ENCODE peak calls at places on chromosomes 13 and 19, in six cellular contexts. One of them, this sample, is unnamed. For H3K36me3 and H3K27me3, the result is how much of the 10 kb centered on the place peaks cover.

GRCh38 chr13:60148918-60149317 is 14.8 kb downstream of the DIAPH3 start:
- DNase-seq in uterus: no peak
- DNase-seq in ascending aorta: no peak
- DNase-seq in stomach: no peak
- DNase-seq in cardiac muscle cell: no peak
- DNase-seq in Peyer's patch: no peak
- DNase-seq in this sample: no peak

GRCh38 chr19:41746593-41747227 is 8.6 kb upstream of the CEACAM6 start:
- DNase-seq in uterus: no peak
- DNase-seq in cardiac muscle cell: peak
- DNase-seq in stomach: peak
- DNase-seq in Peyer's patch: peak
- DNase-seq in ascending aorta: no peak
- DNase-seq in this sample: no peak

GRCh38 chr13:108463365-108463764 is 166.0 kb upstream of the MYO16 start:
- DNase-seq in cardiac muscle cell: peak
- DNase-seq in uterus: no peak
- DNase-seq in ascending aorta: no peak
- DNase-seq in Peyer's patch: no peak
- DNase-seq in stomach: no peak
- DNase-seq in this sample: peak

GRCh38 chr13:112974676-112975075 is 5.7 kb downstream of the MCF2L start:
- DNase-seq in stomach: no peak
- DNase-seq in ascending aorta: no peak
- DNase-seq in cardiac muscle cell: no peak
- DNase-seq in Peyer's patch: no peak
- DNase-seq in uterus: no peak
- DNase-seq in this sample: no peak

GRCh38 chr13:67224148-67224846 is 5.8 kb downstream of the PCDH9 start:
- DNase-seq in Peyer's patch: peak
- DNase-seq in ascending aorta: peak
- DNase-seq in uterus: peak
- DNase-seq in cardiac muscle cell: peak
- DNase-seq in stomach: peak
- DNase-seq in this sample: no peak

GRCh38 chr13:113560645-113561416 is 23.7 kb upstream of the TFDP1 start:
- DNase-seq in Peyer's patch: no peak
- DNase-seq in uterus: peak
- DNase-seq in stomach: peak
- DNase-seq in cardiac muscle cell: no peak
- DNase-seq in ascending aorta: peak
- DNase-seq in this sample: no peak

GRCh38 chr19:57437931-57438330 is 2.8 kb downstream of the ZNF749 start:
- DNase-seq in uterus: no peak
- DNase-seq in stomach: no peak
- DNase-seq in cardiac muscle cell: no peak
- DNase-seq in Peyer's patch: no peak
- DNase-seq in ascending aorta: no peak
- DNase-seq in this sample: no peak

GRCh38 chr13:77868717-77869116 is 49.9 kb downstream of the EDNRB start:
- DNase-seq in cardiac muscle cell: no peak
- DNase-seq in ascending aorta: no peak
- DNase-seq in Peyer's patch: no peak
- DNase-seq in stomach: no peak
- DNase-seq in uterus: no peak
- DNase-seq in this sample: no peak

GRCh38 chr19:44303305-44303704 is 1.5 kb downstream of the ZNF235 start:
- DNase-seq in cardiac muscle cell: no peak
- DNase-seq in uterus: no peak
- DNase-seq in ascending aorta: no peak
- DNase-seq in stomach: no peak
- DNase-seq in Peyer's patch: no peak
- DNase-seq in this sample: no peak

GRCh38 chr19:1057185-1057857 is 9.6 kb upstream of the ARHGAP45 start:
- DNase-seq in uterus: no peak
- DNase-seq in cardiac muscle cell: peak
- DNase-seq in Peyer's patch: no peak
- DNase-seq in stomach: no peak
- DNase-seq in ascending aorta: no peak
- DNase-seq in this sample: no peak

GRCh38 chr19:47145639-47146486 is 15.2 kb downstream of the SAE1 start:
- DNase-seq in stomach: no peak
- DNase-seq in cardiac muscle cell: no peak
- DNase-seq in ascending aorta: no peak
- DNase-seq in uterus: no peak
- DNase-seq in Peyer's patch: no peak
- DNase-seq in this sample: no peak

GRCh38 chr19:38975214-38975860 is at the start of gene FBXO17:
- DNase-seq in cardiac muscle cell: peak
- DNase-seq in Peyer's patch: peak
- DNase-seq in ascending aorta: peak
- DNase-seq in uterus: peak
- DNase-seq in stomach: peak
- DNase-seq in this sample: no peak

GRCh38 chr13:110187501-110188161 is 119.3 kb downstream of the COL4A1 start:
- DNase-seq in uterus: no peak
- DNase-seq in stomach: no peak
- DNase-seq in Peyer's patch: no peak
- DNase-seq in ascending aorta: no peak
- DNase-seq in cardiac muscle cell: peak
- DNase-seq in this sample: no peak

GRCh38 chr13:110183925-110184324 is 123.0 kb downstream of the COL4A1 start:
- DNase-seq in cardiac muscle cell: no peak
- DNase-seq in Peyer's patch: no peak
- DNase-seq in stomach: no peak
- DNase-seq in uterus: no peak
- DNase-seq in ascending aorta: no peak
- DNase-seq in this sample: no peak

GRCh38 chr13:110182461-110182860 is 124.5 kb downstream of the COL4A1 start:
- DNase-seq in cardiac muscle cell: no peak
- DNase-seq in Peyer's patch: no peak
- DNase-seq in ascending aorta: no peak
- DNase-seq in stomach: no peak
- DNase-seq in uterus: no peak
- DNase-seq in this sample: no peak

GRCh38 chr13:110186221-110186838 is 120.6 kb downstream of the COL4A1 start:
- DNase-seq in Peyer's patch: no peak
- DNase-seq in cardiac muscle cell: no peak
- DNase-seq in ascending aorta: no peak
- DNase-seq in stomach: no peak
- DNase-seq in uterus: no peak
- DNase-seq in this sample: no peak

DNA sequence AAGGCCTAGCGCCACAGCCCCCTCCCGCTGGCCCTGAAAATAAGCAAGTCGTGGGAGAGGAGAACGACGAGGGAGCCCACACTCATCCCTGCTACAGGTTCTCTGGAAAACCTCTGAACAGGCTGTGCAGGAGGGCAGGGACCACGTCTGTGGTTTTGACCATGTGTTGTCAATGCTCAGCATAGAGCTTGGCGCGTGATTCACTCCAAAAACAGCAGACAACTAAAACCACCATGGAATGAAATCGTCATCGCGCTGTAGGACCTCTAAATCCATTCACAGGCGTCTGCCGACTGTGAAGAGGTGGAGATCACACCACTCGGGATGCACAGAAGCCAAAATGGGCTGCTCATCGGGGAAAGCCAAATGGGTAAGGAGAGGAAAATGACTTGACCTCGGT is 121.3 kb downstream of the COL4A1 start:
- DNase-seq in stomach: no peak
- DNase-seq in ascending aorta: no peak
- DNase-seq in uterus: no peak
- DNase-seq in cardiac muscle cell: no peak
- DNase-seq in Peyer's patch: no peak
- DNase-seq in this sample: no peak
- H3K36me3 ChIP-seq in stomach: under half
- H3K36me3 ChIP-seq in ascending aorta: half or more
- H3K36me3 ChIP-seq in uterus: under half
- H3K36me3 ChIP-seq in cardiac muscle cell: under half
- H3K36me3 ChIP-seq in Peyer's patch: under half
- H3K36me3 ChIP-seq in this sample: under half

GRCh38 chr19:13051581-13052165 is 51.0 kb downstream of the LYL1 start:
- DNase-seq in Peyer's patch: peak
- DNase-seq in stomach: peak
- DNase-seq in ascending aorta: peak
- DNase-seq in cardiac muscle cell: peak
- DNase-seq in uterus: peak
- DNase-seq in this sample: no peak
- TF ChIP-seq CTCF in Peyer's patch: no peak
- TF ChIP-seq CTCF in stomach: no peak
- TF ChIP-seq CTCF in ascending aorta: no peak
- TF ChIP-seq CTCF in cardiac muscle cell: no peak
- TF ChIP-seq CTCF in uterus: no peak
- TF ChIP-seq CTCF in this sample: no peak

DNA sequence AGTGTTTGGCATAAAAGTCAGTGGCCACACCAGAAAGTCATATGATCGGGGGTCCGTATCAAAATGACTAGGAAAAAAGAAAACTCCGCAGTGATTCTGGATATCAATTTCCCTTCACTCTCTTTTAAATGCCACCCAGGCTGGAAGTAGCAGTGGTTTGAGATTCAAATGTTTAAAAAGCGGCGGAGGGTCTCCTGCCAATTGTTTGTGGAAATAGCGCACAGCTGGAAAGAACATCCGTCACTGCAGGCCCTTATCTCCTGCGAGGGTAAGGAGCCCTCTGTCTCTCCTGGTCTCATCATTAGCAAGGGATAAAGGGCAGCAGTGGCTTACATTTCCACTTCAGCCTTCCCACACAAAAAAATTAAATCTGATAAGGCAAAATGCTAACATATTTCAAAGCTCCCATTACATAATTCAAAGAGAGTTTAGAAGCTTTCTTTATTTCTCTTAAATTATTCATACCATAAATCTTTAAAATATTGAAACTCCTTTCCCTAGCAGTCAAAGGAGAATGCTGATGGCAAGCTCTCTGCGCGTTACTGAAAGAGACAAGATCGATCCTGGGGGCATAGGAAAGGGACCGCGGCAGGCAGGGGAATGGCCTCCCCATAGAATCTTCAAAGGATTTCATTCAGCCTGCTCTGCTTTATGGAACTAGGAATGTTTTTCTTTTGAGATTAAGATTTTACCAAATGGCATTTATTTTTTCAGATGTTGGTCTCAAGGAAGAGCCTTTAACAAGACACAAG is 35.0 kb downstream of the AMER2 start:
- DNase-seq in stomach: no peak
- DNase-seq in ascending aorta: no peak
- DNase-seq in uterus: no peak
- DNase-seq in cardiac muscle cell: no peak
- DNase-seq in Peyer's patch: no peak
- DNase-seq in this sample: no peak
- H3K27me3 ChIP-seq in stomach: under half
- H3K27me3 ChIP-seq in ascending aorta: under half
- H3K27me3 ChIP-seq in uterus: under half
- H3K27me3 ChIP-seq in cardiac muscle cell: under half
- H3K27me3 ChIP-seq in Peyer's patch: under half
- H3K27me3 ChIP-seq in this sample: under half

GRCh38 chr13:50921706-50922105 is 12.1 kb downstream of the RNASEH2B start:
- DNase-seq in cardiac muscle cell: no peak
- DNase-seq in stomach: no peak
- DNase-seq in ascending aorta: no peak
- DNase-seq in uterus: no peak
- DNase-seq in Peyer's patch: no peak
- DNase-seq in this sample: no peak

GRCh38 chr13:50928088-50928487 is 18.5 kb downstream of the RNASEH2B start:
- DNase-seq in ascending aorta: no peak
- DNase-seq in uterus: no peak
- DNase-seq in Peyer's patch: no peak
- DNase-seq in stomach: no peak
- DNase-seq in cardiac muscle cell: peak
- DNase-seq in this sample: no peak

GRCh38 chr13:50928609-50929274 is 19.2 kb downstream of the RNASEH2B start:
- DNase-seq in Peyer's patch: no peak
- DNase-seq in stomach: no peak
- DNase-seq in ascending aorta: no peak
- DNase-seq in uterus: no peak
- DNase-seq in cardiac muscle cell: peak
- DNase-seq in this sample: no peak

GRCh38 chr13:50923272-50923671 is 13.7 kb downstream of the RNASEH2B start:
- DNase-seq in uterus: no peak
- DNase-seq in ascending aorta: no peak
- DNase-seq in stomach: no peak
- DNase-seq in Peyer's patch: no peak
- DNase-seq in cardiac muscle cell: no peak
- DNase-seq in this sample: no peak

DNA sequence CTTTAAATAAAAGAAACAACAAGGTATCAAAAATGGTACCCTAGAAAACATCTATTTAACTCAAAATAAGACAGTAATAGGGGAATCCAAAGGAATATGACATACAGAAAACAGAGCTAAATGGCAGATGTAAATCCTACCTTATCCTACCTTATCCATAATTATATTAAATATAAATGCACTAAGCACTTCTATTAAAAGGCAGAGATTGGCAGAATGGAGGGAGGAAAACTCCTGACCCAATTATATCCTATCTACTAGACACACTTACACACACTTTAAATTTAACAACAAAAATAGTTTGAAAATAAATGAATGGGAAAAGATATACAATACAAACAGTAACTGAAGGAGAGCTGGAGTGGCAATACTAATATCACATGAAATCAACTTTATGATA is 14.4 kb downstream of the RNASEH2B start:
- DNase-seq in uterus: no peak
- DNase-seq in cardiac muscle cell: no peak
- DNase-seq in Peyer's patch: no peak
- DNase-seq in ascending aorta: no peak
- DNase-seq in stomach: no peak
- DNase-seq in this sample: no peak
- H3K36me3 ChIP-seq in uterus: under half
- H3K36me3 ChIP-seq in cardiac muscle cell: under half
- H3K36me3 ChIP-seq in Peyer's patch: under half
- H3K36me3 ChIP-seq in ascending aorta: under half
- H3K36me3 ChIP-seq in stomach: under half
- H3K36me3 ChIP-seq in this sample: under half

GRCh38 chr13:26601669-26602068 is 44.2 kb downstream of the WASF3 start:
- DNase-seq in Peyer's patch: no peak
- DNase-seq in uterus: no peak
- DNase-seq in stomach: no peak
- DNase-seq in ascending aorta: no peak
- DNase-seq in cardiac muscle cell: peak
- DNase-seq in this sample: no peak
- TF ChIP-seq CTCF in Peyer's patch: no peak
- TF ChIP-seq CTCF in uterus: no peak
- TF ChIP-seq CTCF in stomach: no peak
- TF ChIP-seq CTCF in ascending aorta: no peak
- TF ChIP-seq CTCF in cardiac muscle cell: no peak
- TF ChIP-seq CTCF in this sample: no peak

GRCh38 chr19:55230329-55230728 is 1.8 kb upstream of the TMEM86B start:
- DNase-seq in Peyer's patch: no peak
- DNase-seq in uterus: no peak
- DNase-seq in cardiac muscle cell: no peak
- DNase-seq in ascending aorta: no peak
- DNase-seq in stomach: no peak
- DNase-seq in this sample: no peak
- H3K27me3 ChIP-seq in Peyer's patch: under half
- H3K27me3 ChIP-seq in uterus: under half
- H3K27me3 ChIP-seq in cardiac muscle cell: under half
- H3K27me3 ChIP-seq in ascending aorta: under half
- H3K27me3 ChIP-seq in stomach: under half
- H3K27me3 ChIP-seq in this sample: under half

DNA sequence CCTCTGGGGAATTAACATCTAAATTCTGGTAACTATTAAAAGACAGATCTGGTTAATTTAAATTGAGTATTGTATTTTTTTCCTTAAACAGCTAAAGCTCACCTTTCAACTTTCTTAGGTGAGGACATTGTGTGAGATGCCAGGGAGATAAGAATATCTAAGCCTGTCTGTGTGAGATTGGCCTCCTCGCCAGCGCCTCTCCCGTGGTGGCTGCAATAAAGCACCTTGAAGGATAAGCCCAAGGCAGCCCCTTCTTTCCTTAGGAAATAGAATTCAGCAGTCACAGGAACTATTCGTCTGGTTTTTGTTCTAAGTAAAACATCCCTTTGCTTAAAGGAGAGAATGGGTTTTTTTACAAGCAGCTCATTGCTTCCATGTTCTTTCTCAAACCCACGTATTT is 24.6 kb downstream of the NAXD start:
- DNase-seq in cardiac muscle cell: no peak
- DNase-seq in stomach: no peak
- DNase-seq in uterus: no peak
- DNase-seq in ascending aorta: no peak
- DNase-seq in Peyer's patch: no peak
- DNase-seq in this sample: no peak
- H3K36me3 ChIP-seq in cardiac muscle cell: under half
- H3K36me3 ChIP-seq in stomach: half or more
- H3K36me3 ChIP-seq in uterus: under half
- H3K36me3 ChIP-seq in ascending aorta: half or more
- H3K36me3 ChIP-seq in Peyer's patch: under half
- H3K36me3 ChIP-seq in this sample: under half

This sample was measured in kidney epithelial cell.